ENCODE peak calls at places on chromosomes 1 and 21, in nine cellular contexts. E is coronary artery, J is GM13977, X is endothelial cell, Q is heart right ventricle, S is neural crest cell, B is colonic mucosa, G is heart left ventricle, T is H9. O is an unnamed sample.

GRCh38 chr1:152035406-152036315 is 1.1 kb downstream of the S100A11 start:
- DNase-seq in E (no peak), J (no peak), X (peak; percentile 18), Q (peak; percentile 16), S (no peak), B (peak; percentile 63), G (no peak), T (no peak), O (no peak)

GRCh38 chr1:99292946-99293345 is 28.7 kb downstream of the PLPPR4 start:
- DNase-seq in E (no peak), J (no peak), X (no peak), Q (no peak), S (no peak), B (no peak), G (no peak), T (no peak), O (no peak)

GRCh38 chr1:206557636-206558473 is 50.5 kb downstream of the RASSF5 start:
- DNase-seq in E (no peak), J (no peak), X (no peak), Q (no peak), S (no peak), B (no peak), G (no peak), T (no peak), O (no peak)

GRCh38 chr1:113780363-113781146 is 21.3 kb upstream of the PHTF1 start:
- DNase-seq in E (no peak), J (no peak), X (no peak), Q (no peak), S (no peak), B (no peak), G (no peak), T (no peak), O (no peak)

GRCh38 chr1:171188388-171189266 is 3.5 kb downstream of the FMO2 start:
- DNase-seq in E (no peak), J (peak; percentile 46), X (peak; percentile 45), Q (peak; percentile 78), S (peak; percentile 9), B (peak; percentile 61), G (peak; percentile 63), T (peak; percentile 58), O (peak; percentile 5)

GRCh38 chr1:44038876-44039657 is 7.8 kb upstream of the SLC6A9 start:
- DNase-seq in E (no peak), J (no peak), X (no peak), Q (no peak), S (no peak), B (no peak), G (no peak), T (no peak), O (no peak)

GRCh38 chr1:218613105-218613504 is 268.0 kb downstream of the TGFB2 start:
- DNase-seq in E (no peak), J (no peak), X (no peak), Q (no peak), S (no peak), B (no peak), G (no peak), T (no peak), O (no peak)

GRCh38 chr1:177278626-177279390 is 108.0 kb downstream of the BRINP2 start:
- DNase-seq in E (no peak), J (no peak), X (no peak), Q (no peak), S (no peak), B (no peak), G (no peak), T (peak; percentile 46), O (no peak)

GRCh38 chr1:1596493-1597274 is 3.3 kb downstream of the FNDC10 start:
- DNase-seq in E (no peak), J (peak; percentile 59), X (no peak), Q (no peak), S (no peak), B (no peak), G (no peak), T (no peak), O (no peak)

GRCh38 chr1:1599030-1599916 is 662 bp downstream of the FNDC10 start:
- DNase-seq in E (no peak), J (peak; percentile 83), X (peak; percentile 43), Q (no peak), S (no peak), B (no peak), G (no peak), T (peak; percentile 70), O (no peak)

GRCh38 chr1:1598051-1598719 is 1.8 kb downstream of the FNDC10 start:
- DNase-seq in E (no peak), J (no peak), X (no peak), Q (no peak), S (no peak), B (no peak), G (no peak), T (no peak), O (no peak)

GRCh38 chr1:1598720-1599029 is 1.3 kb downstream of the FNDC10 start:
- DNase-seq in E (no peak), J (peak; percentile 33), X (no peak), Q (no peak), S (no peak), B (no peak), G (no peak), T (no peak), O (no peak)

DNA sequence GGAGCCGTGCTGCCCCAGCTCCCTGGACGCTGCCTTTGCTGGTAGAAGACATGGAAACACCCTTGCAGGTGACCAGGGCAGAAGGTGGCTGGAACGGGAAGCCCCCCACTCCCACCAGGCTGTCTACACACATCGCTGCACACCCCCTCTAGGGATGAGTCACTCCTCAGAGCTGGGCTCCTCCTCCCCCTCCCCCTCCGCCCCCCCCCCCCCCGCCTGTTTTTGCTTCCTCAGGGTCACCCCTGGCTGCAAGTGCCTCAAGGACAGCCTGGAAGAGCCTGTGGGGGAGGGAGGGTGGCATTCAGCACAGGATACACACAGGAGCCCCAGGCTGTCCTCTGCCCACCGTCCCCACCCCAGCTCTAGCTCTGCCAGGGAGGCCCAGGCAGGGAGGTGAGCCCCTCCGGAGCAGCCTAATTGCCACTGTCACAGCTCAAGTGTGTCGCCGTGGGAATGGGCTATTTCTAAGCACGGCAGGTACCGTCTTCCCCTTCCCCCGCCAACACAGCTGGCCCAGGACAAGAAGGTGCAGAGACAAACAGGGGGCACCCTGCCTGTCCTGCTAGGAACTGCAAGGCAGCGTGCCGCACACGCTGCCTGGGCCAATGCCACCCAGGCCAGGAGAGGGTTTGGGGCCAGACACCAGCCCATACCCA is 2.5 kb downstream of the FNDC10 start:
- DNase-seq in E (no peak), J (peak; percentile 80), X (no peak), Q (no peak), S (no peak), B (no peak), G (no peak), T (peak; percentile 77), O (no peak)
- TF ChIP-seq CTCF in E (no peak), J (peak; percentile 16), X (peak; percentile 32), Q (no peak), S (peak; percentile 48), B (peak; percentile 27), G (peak; percentile 39), T (peak; percentile 57), O (peak; percentile 58)

GRCh38 chr1:24155011-24155782 is 12.3 kb upstream of the IL22RA1 start:
- DNase-seq in E (no peak), J (peak; percentile 59), X (peak; percentile 39), Q (no peak), S (no peak), B (peak; percentile 57), G (no peak), T (peak; percentile 61), O (no peak)

GRCh38 chr1:24156542-24157260 is 13.8 kb upstream of the IL22RA1 start:
- DNase-seq in E (no peak), J (no peak), X (no peak), Q (no peak), S (no peak), B (no peak), G (no peak), T (no peak), O (no peak)

GRCh38 chr1:24159366-24159765 is 16.4 kb upstream of the IL22RA1 start:
- DNase-seq in E (no peak), J (no peak), X (no peak), Q (no peak), S (no peak), B (no peak), G (no peak), T (no peak), O (no peak)

GRCh38 chr1:24161270-24161669 is 18.3 kb upstream of the IL22RA1 start:
- DNase-seq in E (no peak), J (no peak), X (no peak), Q (no peak), S (no peak), B (peak; percentile 71), G (no peak), T (no peak), O (no peak)

DNA sequence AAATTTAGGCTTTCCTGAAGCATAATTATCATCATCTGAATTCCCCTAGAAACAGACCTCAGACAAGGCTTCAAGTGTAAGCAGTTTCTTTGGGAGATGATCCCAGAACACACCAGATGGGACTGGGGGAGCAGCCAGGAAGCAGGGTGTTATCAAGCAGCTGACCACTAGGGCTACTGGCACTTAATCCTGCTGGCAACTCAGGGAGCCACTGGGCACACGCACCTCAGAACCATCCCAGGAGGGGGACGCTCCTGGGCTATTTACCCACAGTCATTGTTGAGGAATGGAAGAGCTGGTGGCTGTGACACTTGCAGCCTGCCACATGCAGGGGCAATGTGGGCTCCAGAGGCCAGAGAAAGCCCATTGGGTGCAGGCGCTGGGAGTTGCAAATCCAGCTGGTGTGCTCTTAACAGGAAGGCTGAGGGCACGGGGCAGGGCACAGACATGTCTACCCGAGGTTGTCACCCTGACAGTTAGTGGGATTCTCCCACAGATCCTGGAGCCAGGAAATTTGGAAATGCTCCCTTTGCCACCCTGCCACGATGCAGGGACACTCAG is 15.1 kb upstream of the IL22RA1 start:
- DNase-seq in E (no peak), J (no peak), X (no peak), Q (no peak), S (no peak), B (no peak), G (no peak), T (no peak), O (peak; percentile 10)
- TF ChIP-seq CTCF in E (no peak), J (no peak), X (peak; percentile 39), Q (no peak), S (peak; percentile 35), B (no peak), G (peak; percentile 28), T (peak; percentile 54), O (peak; percentile 64)

GRCh38 chr21:46639489-46640386 is 4.3 kb downstream of the PRMT2 start:
- DNase-seq in E (no peak), J (no peak), X (no peak), Q (no peak), S (no peak), B (no peak), G (no peak), T (no peak), O (peak; percentile 25)
- TF ChIP-seq CTCF in E (no peak), J (no peak), X (peak; percentile 52), Q (peak; percentile 41), S (peak; percentile 65), B (no peak), G (peak; percentile 40), T (peak; percentile 53), O (peak; percentile 74)

DNA sequence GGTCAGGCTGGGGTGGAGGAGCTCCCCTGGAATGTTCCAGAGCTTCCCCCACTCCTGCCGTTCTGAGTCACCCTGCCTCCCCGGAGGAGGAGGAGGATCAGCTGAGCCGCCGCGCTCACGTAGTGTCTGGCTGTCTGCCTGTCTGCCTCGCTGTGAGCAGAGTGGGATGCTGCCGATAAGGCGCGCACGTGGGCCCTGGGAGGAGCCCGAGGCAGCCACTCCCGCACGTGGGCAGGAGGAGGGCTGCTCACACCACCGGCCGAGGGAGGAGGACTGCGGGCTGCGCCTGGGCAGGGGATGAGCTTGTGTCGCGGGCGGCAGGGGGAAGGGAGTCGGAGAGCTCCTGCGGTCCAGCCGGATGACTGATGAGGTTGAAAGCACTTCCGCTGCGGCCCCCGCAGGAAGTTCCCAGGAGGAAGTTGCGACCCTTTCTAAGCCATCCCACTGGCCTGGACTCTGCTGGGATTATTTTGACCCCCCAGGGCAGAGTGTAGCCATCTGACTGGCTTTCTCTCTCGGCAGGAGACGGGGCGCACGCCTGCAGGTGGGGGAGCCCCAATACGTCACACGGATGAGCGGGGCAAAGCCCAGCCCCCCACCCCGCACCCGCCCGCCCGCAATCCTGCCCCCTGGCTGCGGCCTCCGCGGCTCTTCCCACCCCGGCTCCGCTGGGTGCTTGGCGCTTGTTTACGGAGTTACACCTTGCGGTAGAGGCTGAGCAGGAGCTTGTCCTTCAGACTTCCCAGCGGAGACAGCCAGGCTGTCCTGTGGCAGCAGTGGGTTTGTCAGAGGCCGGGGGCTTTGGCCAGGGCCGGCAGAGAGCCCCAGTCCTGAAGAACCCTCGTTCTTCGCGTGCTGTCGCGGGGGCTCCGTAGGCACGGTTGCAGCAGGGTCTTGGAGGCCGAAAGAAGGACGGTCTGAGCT is 9.8 kb downstream of the PDXK start:
- DNase-seq in E (peak; percentile 98), J (peak; percentile 90), X (peak; percentile 69), Q (peak; percentile 95), S (peak; percentile 69), B (peak; percentile 85), G (peak; percentile 95), T (peak; percentile 87), O (peak; percentile 99)
- TF ChIP-seq CTCF in E (peak; percentile 35), J (peak; percentile 18), X (peak; percentile 38), Q (peak; percentile 54), S (peak; percentile 61), B (no peak), G (peak; percentile 50), T (peak; percentile 72), O (peak; percentile 82)

O was measured in HFFc6.